ENCODE peak calls at places on chromosome 2, in five cellular contexts. K, F, H, R and X are unnamed samples.

GRCh38 chr2:231679906-231680283 is 28.4 kb upstream of the PTMA start:
- DNase-seq in H (no peak), K (no peak), F (no peak), R (no peak), X (no peak)

GRCh38 chr2:26608557-26608956 is 32.6 kb downstream of the CIB4 start:
- DNase-seq in F (no peak), R (no peak), K (no peak), H (peak), X (no peak)

GRCh38 chr2:202911513-202912341 is at the start of the genes CARF and WDR12:
- DNase-seq in F (peak), H (peak), R (peak), K (peak), X (peak)

GRCh38 chr2:180246281-180246680 is 239.2 kb upstream of the CWC22 start:
- DNase-seq in H (no peak), F (no peak), K (no peak), R (no peak), X (no peak)

GRCh38 chr2:8647462-8647857 is 34.4 kb upstream of the ID2 start:
- DNase-seq in F (no peak), H (no peak), K (no peak), R (no peak), X (no peak)

GRCh38 chr2:231339318-231339717 is 56.2 kb upstream of the B3GNT7 start:
- DNase-seq in H (no peak), R (no peak), F (no peak), K (no peak), X (no peak)

GRCh38 chr2:176284451-176285049 is 15.3 kb downstream of the MTX2 start:
- DNase-seq in F (no peak), K (no peak), H (no peak), R (no peak), X (no peak)

GRCh38 chr2:35454966-35455638 is 900.5 kb upstream of the CRIM1 start:
- DNase-seq in H (no peak), F (no peak), K (no peak), R (no peak), X (no peak)